ENCODE peak calls at places on chromosomes 1 and 21, in ten cellular contexts. One of them, this sample, is unnamed.
A peak's percentile ranks its signal among the peaks of the same experiment; 100 is the strongest.

GRCh38 chr1:159914252-159915018 is 10.9 kb downstream of the TAGLN2 start:
- DNase-seq in BJ: no peak
- DNase-seq in fibroblast of lung: no peak
- DNase-seq in colonic mucosa: no peak
- DNase-seq in heart left ventricle: no peak
- DNase-seq in prostate gland: no peak
- DNase-seq in heart right ventricle: no peak
- DNase-seq in Calu3: peak; percentile 49
- DNase-seq in astrocyte: no peak
- DNase-seq in GM10248: no peak
- DNase-seq in this sample: no peak

GRCh38 chr1:35631396-35631795 is 9.9 kb downstream of the PSMB2 start:
- DNase-seq in BJ: no peak
- DNase-seq in GM10248: no peak
- DNase-seq in astrocyte: peak; percentile 65
- DNase-seq in Calu3: no peak
- DNase-seq in prostate gland: no peak
- DNase-seq in heart left ventricle: no peak
- DNase-seq in heart right ventricle: no peak
- DNase-seq in colonic mucosa: no peak
- DNase-seq in fibroblast of lung: no peak
- DNase-seq in this sample: no peak

GRCh38 chr1:226601456-226601855 is 52.9 kb downstream of the STUM start:
- DNase-seq in heart right ventricle: no peak
- DNase-seq in colonic mucosa: no peak
- DNase-seq in GM10248: no peak
- DNase-seq in prostate gland: no peak
- DNase-seq in heart left ventricle: no peak
- DNase-seq in Calu3: no peak
- DNase-seq in astrocyte: no peak
- DNase-seq in BJ: no peak
- DNase-seq in fibroblast of lung: no peak
- DNase-seq in this sample: no peak

GRCh38 chr1:203268901-203269653 is 36.2 kb upstream of the BTG2 start:
- DNase-seq in astrocyte: peak; percentile 52
- DNase-seq in BJ: no peak
- DNase-seq in GM10248: peak; percentile 72
- DNase-seq in fibroblast of lung: peak; percentile 78
- DNase-seq in heart left ventricle: no peak
- DNase-seq in Calu3: peak; percentile 58
- DNase-seq in prostate gland: peak; percentile 60
- DNase-seq in colonic mucosa: peak; percentile 57
- DNase-seq in heart right ventricle: no peak
- DNase-seq in this sample: no peak

GRCh38 chr21:35057428-35057827 is 8.3 kb upstream of the RUNX1 start:
- DNase-seq in fibroblast of lung: no peak
- DNase-seq in GM10248: no peak
- DNase-seq in heart right ventricle: no peak
- DNase-seq in astrocyte: no peak
- DNase-seq in heart left ventricle: no peak
- DNase-seq in Calu3: no peak
- DNase-seq in BJ: no peak
- DNase-seq in prostate gland: no peak
- DNase-seq in colonic mucosa: no peak
- DNase-seq in this sample: no peak

GRCh38 chr1:186082235-186082937 is 292.7 kb downstream of the TPR start:
- DNase-seq in fibroblast of lung: peak; percentile 76
- DNase-seq in colonic mucosa: peak; percentile 91
- DNase-seq in BJ: no peak
- DNase-seq in Calu3: peak; percentile 75
- DNase-seq in heart left ventricle: peak; percentile 87
- DNase-seq in GM10248: peak; percentile 11
- DNase-seq in heart right ventricle: peak; percentile 38
- DNase-seq in prostate gland: peak; percentile 54
- DNase-seq in astrocyte: peak; percentile 36
- DNase-seq in this sample: peak; percentile 88

GRCh38 chr1:103194060-103194459 is 85.7 kb upstream of the COL11A1 start:
- DNase-seq in fibroblast of lung: no peak
- DNase-seq in astrocyte: peak; percentile 36
- DNase-seq in Calu3: no peak
- DNase-seq in GM10248: no peak
- DNase-seq in heart right ventricle: no peak
- DNase-seq in prostate gland: no peak
- DNase-seq in BJ: no peak
- DNase-seq in heart left ventricle: no peak
- DNase-seq in colonic mucosa: no peak
- DNase-seq in this sample: no peak

GRCh38 chr1:3895951-3896325 is 4.1 kb downstream of the C1orf174 start:
- DNase-seq in colonic mucosa: no peak
- DNase-seq in heart right ventricle: no peak
- DNase-seq in astrocyte: no peak
- DNase-seq in Calu3: no peak
- DNase-seq in fibroblast of lung: no peak
- DNase-seq in heart left ventricle: no peak
- DNase-seq in GM10248: no peak
- DNase-seq in prostate gland: no peak
- DNase-seq in BJ: no peak
- DNase-seq in this sample: no peak

GRCh38 chr1:210362526-210362925 is 33.8 kb downstream of the HHAT start:
- DNase-seq in fibroblast of lung: peak; percentile 63
- DNase-seq in GM10248: no peak
- DNase-seq in BJ: no peak
- DNase-seq in heart right ventricle: no peak
- DNase-seq in astrocyte: peak; percentile 73
- DNase-seq in colonic mucosa: peak; percentile 20
- DNase-seq in Calu3: no peak
- DNase-seq in prostate gland: no peak
- DNase-seq in heart left ventricle: peak; percentile 35
- DNase-seq in this sample: no peak

GRCh38 chr1:79262745-79263258 is 256.3 kb upstream of the ADGRL4 start:
- DNase-seq in heart right ventricle: no peak
- DNase-seq in colonic mucosa: no peak
- DNase-seq in heart left ventricle: no peak
- DNase-seq in fibroblast of lung: no peak
- DNase-seq in BJ: no peak
- DNase-seq in prostate gland: no peak
- DNase-seq in Calu3: no peak
- DNase-seq in astrocyte: no peak
- DNase-seq in GM10248: no peak
- DNase-seq in this sample: no peak

GRCh38 chr21:39535646-39536437 is 76.9 kb upstream of the B3GALT5 start:
- DNase-seq in heart left ventricle: no peak
- DNase-seq in colonic mucosa: no peak
- DNase-seq in astrocyte: no peak
- DNase-seq in fibroblast of lung: no peak
- DNase-seq in BJ: no peak
- DNase-seq in heart right ventricle: no peak
- DNase-seq in Calu3: peak; percentile 27
- DNase-seq in GM10248: no peak
- DNase-seq in prostate gland: no peak
- DNase-seq in this sample: no peak

GRCh38 chr21:39538453-39539042 is 74.2 kb upstream of the B3GALT5 start:
- DNase-seq in Calu3: no peak
- DNase-seq in astrocyte: no peak
- DNase-seq in BJ: no peak
- DNase-seq in prostate gland: no peak
- DNase-seq in GM10248: no peak
- DNase-seq in fibroblast of lung: no peak
- DNase-seq in colonic mucosa: no peak
- DNase-seq in heart right ventricle: no peak
- DNase-seq in heart left ventricle: no peak
- DNase-seq in this sample: no peak

GRCh38 chr21:39533545-39534226 is 79.1 kb upstream of the B3GALT5 start:
- DNase-seq in astrocyte: no peak
- DNase-seq in Calu3: no peak
- DNase-seq in heart right ventricle: no peak
- DNase-seq in heart left ventricle: no peak
- DNase-seq in colonic mucosa: no peak
- DNase-seq in prostate gland: no peak
- DNase-seq in BJ: no peak
- DNase-seq in GM10248: no peak
- DNase-seq in fibroblast of lung: no peak
- DNase-seq in this sample: no peak

GRCh38 chr21:39536835-39537234 is 75.9 kb upstream of the B3GALT5 start:
- DNase-seq in prostate gland: no peak
- DNase-seq in heart left ventricle: no peak
- DNase-seq in colonic mucosa: no peak
- DNase-seq in Calu3: no peak
- DNase-seq in fibroblast of lung: no peak
- DNase-seq in heart right ventricle: no peak
- DNase-seq in BJ: no peak
- DNase-seq in astrocyte: no peak
- DNase-seq in GM10248: no peak
- DNase-seq in this sample: no peak

GRCh38 chr21:39537571-39537970 is 75.2 kb upstream of the B3GALT5 start:
- DNase-seq in prostate gland: no peak
- DNase-seq in fibroblast of lung: no peak
- DNase-seq in Calu3: peak; percentile 12
- DNase-seq in heart left ventricle: no peak
- DNase-seq in astrocyte: no peak
- DNase-seq in GM10248: no peak
- DNase-seq in heart right ventricle: no peak
- DNase-seq in colonic mucosa: peak; percentile 50
- DNase-seq in BJ: no peak
- DNase-seq in this sample: no peak
- TF ChIP-seq CTCF in prostate gland: no peak
- TF ChIP-seq CTCF in fibroblast of lung: no peak
- TF ChIP-seq CTCF in Calu3: no peak
- TF ChIP-seq CTCF in heart left ventricle: no peak
- TF ChIP-seq CTCF in astrocyte: no peak
- TF ChIP-seq CTCF in GM10248: no peak
- TF ChIP-seq CTCF in heart right ventricle: no peak
- TF ChIP-seq CTCF in colonic mucosa: no peak
- TF ChIP-seq CTCF in BJ: no peak
- TF ChIP-seq CTCF in this sample: no peak

GRCh38 chr21:38236232-38236631 is 20.6 kb upstream of the KCNJ15 start:
- DNase-seq in prostate gland: no peak
- DNase-seq in heart left ventricle: no peak
- DNase-seq in heart right ventricle: no peak
- DNase-seq in fibroblast of lung: no peak
- DNase-seq in BJ: no peak
- DNase-seq in GM10248: no peak
- DNase-seq in Calu3: peak; percentile 37
- DNase-seq in colonic mucosa: no peak
- DNase-seq in astrocyte: no peak
- DNase-seq in this sample: no peak
- TF ChIP-seq CTCF in prostate gland: no peak
- TF ChIP-seq CTCF in heart left ventricle: peak; percentile 8
- TF ChIP-seq CTCF in heart right ventricle: no peak
- TF ChIP-seq CTCF in fibroblast of lung: peak; percentile 14
- TF ChIP-seq CTCF in BJ: peak; percentile 37
- TF ChIP-seq CTCF in GM10248: no peak
- TF ChIP-seq CTCF in Calu3: no peak
- TF ChIP-seq CTCF in colonic mucosa: no peak
- TF ChIP-seq CTCF in astrocyte: peak; percentile 14
- TF ChIP-seq CTCF in this sample: no peak

GRCh38 chr1:108119500-108119899 is 80.6 kb downstream of the SLC25A24 start:
- DNase-seq in heart right ventricle: no peak
- DNase-seq in prostate gland: no peak
- DNase-seq in BJ: no peak
- DNase-seq in fibroblast of lung: no peak
- DNase-seq in colonic mucosa: no peak
- DNase-seq in heart left ventricle: no peak
- DNase-seq in astrocyte: no peak
- DNase-seq in Calu3: no peak
- DNase-seq in GM10248: no peak
- DNase-seq in this sample: no peak

GRCh38 chr1:108120163-108120562 is 80.0 kb downstream of the SLC25A24 start:
- DNase-seq in astrocyte: no peak
- DNase-seq in BJ: no peak
- DNase-seq in GM10248: no peak
- DNase-seq in prostate gland: no peak
- DNase-seq in fibroblast of lung: no peak
- DNase-seq in heart right ventricle: no peak
- DNase-seq in Calu3: no peak
- DNase-seq in heart left ventricle: no peak
- DNase-seq in colonic mucosa: no peak
- DNase-seq in this sample: no peak

GRCh38 chr1:108124622-108125311 is 75.4 kb downstream of the SLC25A24 start:
- DNase-seq in heart right ventricle: no peak
- DNase-seq in prostate gland: no peak
- DNase-seq in astrocyte: no peak
- DNase-seq in heart left ventricle: no peak
- DNase-seq in fibroblast of lung: no peak
- DNase-seq in colonic mucosa: no peak
- DNase-seq in BJ: no peak
- DNase-seq in Calu3: no peak
- DNase-seq in GM10248: no peak
- DNase-seq in this sample: no peak

GRCh38 chr1:108124023-108124422 is 76.1 kb downstream of the SLC25A24 start:
- DNase-seq in heart left ventricle: no peak
- DNase-seq in prostate gland: no peak
- DNase-seq in BJ: no peak
- DNase-seq in GM10248: no peak
- DNase-seq in astrocyte: no peak
- DNase-seq in heart right ventricle: no peak
- DNase-seq in colonic mucosa: no peak
- DNase-seq in fibroblast of lung: no peak
- DNase-seq in Calu3: no peak
- DNase-seq in this sample: no peak

GRCh38 chr1:108121361-108122143 is 78.6 kb downstream of the SLC25A24 start:
- DNase-seq in astrocyte: peak; percentile 18
- DNase-seq in heart right ventricle: peak; percentile 52
- DNase-seq in Calu3: no peak
- DNase-seq in GM10248: no peak
- DNase-seq in colonic mucosa: no peak
- DNase-seq in BJ: no peak
- DNase-seq in heart left ventricle: peak; percentile 42
- DNase-seq in prostate gland: no peak
- DNase-seq in fibroblast of lung: no peak
- DNase-seq in this sample: no peak
- TF ChIP-seq CTCF in astrocyte: no peak
- TF ChIP-seq CTCF in heart right ventricle: peak; percentile 13
- TF ChIP-seq CTCF in Calu3: no peak
- TF ChIP-seq CTCF in GM10248: no peak
- TF ChIP-seq CTCF in colonic mucosa: no peak
- TF ChIP-seq CTCF in BJ: no peak
- TF ChIP-seq CTCF in heart left ventricle: peak; percentile 29
- TF ChIP-seq CTCF in prostate gland: no peak
- TF ChIP-seq CTCF in fibroblast of lung: no peak
- TF ChIP-seq CTCF in this sample: no peak

DNA sequence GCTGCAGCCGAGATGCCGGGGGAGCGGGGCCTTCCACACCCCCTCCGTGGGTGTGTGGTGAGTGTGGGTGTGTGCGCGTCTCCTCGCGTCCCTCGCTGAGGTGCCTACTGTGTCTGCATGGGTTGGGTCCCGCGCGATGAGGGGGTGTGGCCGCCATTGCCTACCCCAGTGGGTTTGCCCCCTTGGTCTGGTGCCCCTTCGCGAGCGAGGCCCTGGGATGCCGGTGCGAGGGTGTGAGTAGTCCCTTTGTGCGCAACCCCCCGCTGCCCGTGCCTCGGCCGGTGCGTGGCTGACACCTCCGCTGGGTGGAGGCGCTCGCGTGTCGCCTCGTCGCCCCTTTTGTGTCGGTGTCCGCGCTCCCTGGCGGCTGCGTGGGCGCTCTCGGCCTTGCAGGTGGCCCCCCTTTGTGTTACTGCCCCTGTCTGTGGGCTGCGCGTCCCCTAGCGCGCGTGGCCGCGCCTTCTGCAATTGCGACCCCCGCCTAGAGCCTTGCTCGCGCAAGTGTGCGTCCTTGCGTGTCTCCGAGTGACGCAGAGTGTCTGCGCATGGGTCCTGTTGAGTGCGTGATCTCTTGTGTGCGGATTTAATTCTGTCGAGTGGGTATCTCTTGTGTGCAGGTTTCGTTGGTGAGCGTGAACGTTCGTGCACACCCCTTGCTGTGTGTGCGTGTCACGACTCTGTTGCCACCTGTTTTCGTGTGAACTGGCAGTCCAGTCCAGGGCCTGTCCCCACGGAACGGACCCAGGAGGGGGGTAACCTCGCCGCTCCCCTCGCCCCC is 552 bp downstream of the TTC3 start:
- DNase-seq in BJ: no peak
- DNase-seq in fibroblast of lung: peak; percentile 46
- DNase-seq in heart right ventricle: peak; percentile 68
- DNase-seq in prostate gland: peak; percentile 47
- DNase-seq in heart left ventricle: peak; percentile 47
- DNase-seq in Calu3: peak; percentile 20
- DNase-seq in GM10248: peak; percentile 47
- DNase-seq in astrocyte: peak; percentile 56
- DNase-seq in colonic mucosa: peak; percentile 67
- DNase-seq in this sample: peak; percentile 56
- TF ChIP-seq CTCF in BJ: peak; percentile 33
- TF ChIP-seq CTCF in fibroblast of lung: no peak
- TF ChIP-seq CTCF in heart right ventricle: no peak
- TF ChIP-seq CTCF in prostate gland: no peak
- TF ChIP-seq CTCF in heart left ventricle: peak; percentile 28
- TF ChIP-seq CTCF in Calu3: no peak
- TF ChIP-seq CTCF in GM10248: peak; percentile 39
- TF ChIP-seq CTCF in astrocyte: no peak
- TF ChIP-seq CTCF in colonic mucosa: no peak
- TF ChIP-seq CTCF in this sample: peak; percentile 28